ENCODE peak calls at places on chromosome 12, in five cellular contexts. One of them, this sample, is unnamed.
A peak's percentile ranks its signal among the peaks of the same experiment; 100 is the strongest.

GRCh38 chr12:111359231-111359913 is 9.5 kb downstream of the PHETA1 start:
- DNase-seq in HEK293T: no peak
- DNase-seq in HepG2: no peak
- DNase-seq in SK-N-SH: no peak
- DNase-seq in K562: no peak
- DNase-seq in this sample: no peak

GRCh38 chr12:93135286-93136239 is 206.5 kb upstream of the EEA1 start:
- DNase-seq in K562: no peak
- DNase-seq in HepG2: peak; percentile 91
- DNase-seq in HEK293T: no peak
- DNase-seq in SK-N-SH: no peak
- DNase-seq in this sample: no peak

GRCh38 chr12:1904875-1905274 is 13.6 kb downstream of the CACNA2D4 start:
- DNase-seq in SK-N-SH: no peak
- DNase-seq in HepG2: no peak
- DNase-seq in HEK293T: no peak
- DNase-seq in K562: no peak
- DNase-seq in this sample: no peak

GRCh38 chr12:92717202-92717601 is 14.4 kb downstream of the PLEKHG7 start:
- DNase-seq in SK-N-SH: peak; percentile 4
- DNase-seq in K562: no peak
- DNase-seq in HEK293T: no peak
- DNase-seq in HepG2: no peak
- DNase-seq in this sample: no peak

GRCh38 chr12:112524676-112525425 is 106.1 kb downstream of the PTPN11 start:
- DNase-seq in HEK293T: peak; percentile 35
- DNase-seq in SK-N-SH: no peak
- DNase-seq in HepG2: no peak
- DNase-seq in K562: no peak
- DNase-seq in this sample: no peak

GRCh38 chr12:34399631-34400422 is 377.5 kb downstream of the ALG10 start:
- DNase-seq in HEK293T: peak; percentile 0
- DNase-seq in SK-N-SH: peak; percentile 2
- DNase-seq in K562: peak; percentile 1
- DNase-seq in HepG2: no peak
- DNase-seq in this sample: no peak

GRCh38 chr12:16349132-16349463 is 1.7 kb downstream of the MGST1 start:
- DNase-seq in K562: peak; percentile 6
- DNase-seq in HEK293T: no peak
- DNase-seq in SK-N-SH: no peak
- DNase-seq in HepG2: peak; percentile 81
- DNase-seq in this sample: no peak

GRCh38 chr12:63319936-63320633 is 169.1 kb upstream of the AVPR1A start:
- DNase-seq in HepG2: no peak
- DNase-seq in SK-N-SH: no peak
- DNase-seq in K562: no peak
- DNase-seq in HEK293T: no peak
- DNase-seq in this sample: no peak

GRCh38 chr12:66149702-66150398 is 19.3 kb upstream of the LLPH start:
- DNase-seq in SK-N-SH: no peak
- DNase-seq in K562: no peak
- DNase-seq in HEK293T: no peak
- DNase-seq in HepG2: no peak
- DNase-seq in this sample: no peak

GRCh38 chr12:109330282-109330681 is 17.4 kb upstream of the MYO1H start:
- DNase-seq in HEK293T: no peak
- DNase-seq in K562: no peak
- DNase-seq in SK-N-SH: no peak
- DNase-seq in HepG2: no peak
- DNase-seq in this sample: no peak

GRCh38 chr12:968561-968960 is 19.1 kb upstream of the RAD52 start:
- DNase-seq in SK-N-SH: no peak
- DNase-seq in HepG2: no peak
- DNase-seq in K562: no peak
- DNase-seq in HEK293T: no peak
- DNase-seq in this sample: no peak

GRCh38 chr12:109710747-109711595 is 2.7 kb upstream of the FAM222A start:
- DNase-seq in HEK293T: no peak
- DNase-seq in HepG2: peak; percentile 87
- DNase-seq in K562: no peak
- DNase-seq in SK-N-SH: no peak
- DNase-seq in this sample: no peak

DNA sequence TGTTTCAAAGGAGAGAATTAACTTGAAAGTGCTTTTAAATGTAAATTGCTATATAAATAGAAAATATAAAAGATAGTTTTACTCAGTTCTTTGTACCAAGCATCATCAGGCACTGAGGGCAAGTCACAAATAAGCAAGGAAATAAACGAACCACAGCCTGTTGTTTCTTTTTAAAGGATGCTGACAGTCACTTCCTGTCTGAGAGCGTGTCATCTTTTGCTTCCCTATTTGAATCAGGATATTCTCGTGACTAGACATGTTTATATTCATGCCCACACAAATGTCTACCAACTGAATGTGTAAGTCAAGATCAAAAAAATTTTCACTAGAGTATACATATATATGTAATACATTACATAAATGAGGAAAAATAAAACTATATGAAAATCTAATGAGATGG is 31.4 kb upstream of the SLC2A13 start:
- DNase-seq in K562: no peak
- DNase-seq in HepG2: no peak
- DNase-seq in HEK293T: no peak
- DNase-seq in SK-N-SH: no peak
- DNase-seq in this sample: no peak
- TF ChIP-seq FOXM1 in K562: no peak
- TF ChIP-seq FOXM1 in HepG2: no peak
- TF ChIP-seq FOXM1 in HEK293T: no peak
- TF ChIP-seq FOXM1 in SK-N-SH: no peak
- TF ChIP-seq FOXM1 in this sample: peak; percentile 20

DNA sequence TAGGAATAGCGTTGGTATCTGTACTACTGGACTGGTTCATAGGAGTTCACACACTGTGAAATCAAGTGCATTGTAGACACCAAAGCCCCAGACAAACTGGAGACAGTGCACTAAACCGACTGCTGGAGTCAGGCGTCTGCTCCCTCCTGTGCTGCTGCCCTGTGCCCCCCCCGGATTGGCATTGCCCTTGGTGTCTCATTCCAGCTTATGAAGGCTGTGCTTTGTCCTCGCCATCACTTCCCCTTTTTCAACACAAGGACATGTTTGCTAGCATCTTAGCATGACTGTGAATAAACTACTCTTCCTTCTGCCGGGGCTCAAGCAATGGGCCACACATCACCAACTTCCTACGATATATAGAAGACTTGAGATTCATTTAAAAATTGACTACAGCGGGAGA is 84.0 kb downstream of the TMCC3 start:
- DNase-seq in K562: no peak
- DNase-seq in SK-N-SH: no peak
- DNase-seq in HepG2: no peak
- DNase-seq in HEK293T: no peak
- DNase-seq in this sample: no peak
- TF ChIP-seq FOXM1 in K562: no peak
- TF ChIP-seq FOXM1 in SK-N-SH: no peak
- TF ChIP-seq FOXM1 in HepG2: no peak
- TF ChIP-seq FOXM1 in HEK293T: no peak
- TF ChIP-seq FOXM1 in this sample: no peak

DNA sequence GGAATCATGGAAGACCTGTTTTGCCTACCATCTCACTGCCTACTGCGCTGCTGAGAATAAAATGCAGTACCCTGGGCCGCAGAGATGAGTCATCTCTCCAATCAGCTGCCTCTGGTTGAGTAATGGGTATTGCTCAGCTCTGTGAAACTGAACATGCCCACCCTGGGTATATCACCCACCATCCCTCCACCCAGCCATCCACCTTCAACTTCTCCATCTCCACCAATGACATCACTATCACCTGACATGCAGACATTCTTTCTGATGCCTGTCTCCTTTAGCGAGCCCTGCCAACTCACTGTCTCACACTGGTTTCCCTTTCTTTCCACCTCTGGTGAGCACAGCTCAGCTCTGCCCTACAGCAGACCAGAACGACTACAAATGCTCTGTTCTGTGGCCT is 33.6 kb downstream of the E2F7 start:
- DNase-seq in SK-N-SH: peak; percentile 12
- DNase-seq in HEK293T: no peak
- DNase-seq in HepG2: no peak
- DNase-seq in K562: no peak
- DNase-seq in this sample: no peak
- TF ChIP-seq FOXM1 in SK-N-SH: no peak
- TF ChIP-seq FOXM1 in HEK293T: no peak
- TF ChIP-seq FOXM1 in HepG2: no peak
- TF ChIP-seq FOXM1 in K562: no peak
- TF ChIP-seq FOXM1 in this sample: no peak

DNA sequence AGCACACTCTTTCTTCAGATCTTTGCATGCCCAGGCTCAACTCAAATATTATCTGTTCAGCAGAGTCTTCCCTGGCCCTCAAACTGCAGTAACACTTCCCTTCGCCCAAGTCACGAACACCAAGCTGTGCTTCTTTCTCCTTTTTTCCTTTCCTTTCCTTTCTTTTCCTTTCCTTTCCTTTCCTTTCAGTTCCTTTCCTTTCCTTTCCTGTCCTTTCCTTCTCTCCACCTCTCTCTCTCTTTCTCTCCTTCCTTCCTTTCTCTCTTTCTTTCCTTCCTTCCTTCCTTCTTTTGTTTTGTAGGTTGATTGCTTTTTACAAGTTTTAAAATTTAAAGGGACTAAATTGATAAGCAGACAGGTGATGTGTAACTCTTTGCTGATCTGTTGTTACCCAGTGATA is 19.0 kb upstream of the ADGRD1 start:
- DNase-seq in HepG2: no peak
- DNase-seq in SK-N-SH: no peak
- DNase-seq in K562: no peak
- DNase-seq in HEK293T: no peak
- DNase-seq in this sample: no peak
- TF ChIP-seq FOXM1 in HepG2: no peak
- TF ChIP-seq FOXM1 in SK-N-SH: no peak
- TF ChIP-seq FOXM1 in K562: no peak
- TF ChIP-seq FOXM1 in HEK293T: no peak
- TF ChIP-seq FOXM1 in this sample: no peak

GRCh38 chr12:96195845-96196451 is 1.8 kb downstream of the ELK3 start:
- DNase-seq in K562: no peak
- DNase-seq in HEK293T: no peak
- DNase-seq in SK-N-SH: peak; percentile 67
- DNase-seq in HepG2: no peak
- DNase-seq in this sample: no peak
- TF ChIP-seq FOXM1 in K562: no peak
- TF ChIP-seq FOXM1 in HEK293T: no peak
- TF ChIP-seq FOXM1 in SK-N-SH: no peak
- TF ChIP-seq FOXM1 in HepG2: no peak
- TF ChIP-seq FOXM1 in this sample: no peak

GRCh38 chr12:98149270-98149669 is 366.1 kb upstream of the TMPO start:
- DNase-seq in SK-N-SH: no peak
- DNase-seq in HEK293T: no peak
- DNase-seq in HepG2: no peak
- DNase-seq in K562: no peak
- DNase-seq in this sample: peak; percentile 3
- TF ChIP-seq FOXM1 in SK-N-SH: no peak
- TF ChIP-seq FOXM1 in HEK293T: no peak
- TF ChIP-seq FOXM1 in HepG2: no peak
- TF ChIP-seq FOXM1 in K562: no peak
- TF ChIP-seq FOXM1 in this sample: no peak

DNA sequence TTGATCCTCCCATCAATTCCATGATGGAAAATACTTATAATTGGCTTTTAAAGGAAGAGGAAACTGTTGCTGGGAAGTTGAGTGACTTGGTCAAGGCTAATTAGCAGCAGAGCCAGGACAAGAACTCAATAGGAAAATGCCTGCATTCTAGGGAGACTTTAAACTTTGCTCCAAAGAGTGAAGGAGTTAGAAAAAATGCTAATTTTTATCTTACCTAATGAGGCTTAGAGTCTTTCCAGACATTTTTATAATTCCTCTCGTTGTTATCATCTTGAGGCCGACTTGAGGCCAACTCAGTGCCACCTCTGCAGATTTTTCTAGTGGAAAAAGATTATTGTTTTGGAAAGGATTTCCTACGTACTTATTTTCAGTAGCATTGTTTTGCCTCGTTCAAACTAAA is 344.6 kb downstream of the ETNK1 start:
- DNase-seq in HepG2: no peak
- DNase-seq in K562: no peak
- DNase-seq in HEK293T: no peak
- DNase-seq in SK-N-SH: no peak
- DNase-seq in this sample: no peak
- TF ChIP-seq FOXM1 in HepG2: no peak
- TF ChIP-seq FOXM1 in K562: no peak
- TF ChIP-seq FOXM1 in HEK293T: no peak
- TF ChIP-seq FOXM1 in SK-N-SH: no peak
- TF ChIP-seq FOXM1 in this sample: no peak